ENCODE peak calls at places on chromosome 6, in eight cellular contexts. J is H9, P is kidney, G is hepatocyte, E is fibroblast of lung, F is heart left ventricle, A is esophagus squamous epithelium, R is IMR-90. V is an unnamed sample. For H3K9me3, the result is how much of the 10 kb centered on the place peaks cover.

GRCh38 chr6:53297004-53297403 is 51.7 kb downstream of the ELOVL5 start:
- DNase-seq in G (no peak), E (no peak), P (no peak), R (no peak), F (no peak), A (no peak), J (no peak), V (no peak)

GRCh38 chr6:63839485-63839884 is 203.9 kb downstream of the PHF3 start:
- DNase-seq in E (peak), F (no peak), R (peak), G (no peak), J (no peak), P (no peak), A (no peak), V (no peak)

GRCh38 chr6:17986656-17987575 is 519 bp downstream of the KIF13A start:
- DNase-seq in E (peak), P (peak), G (peak), F (peak), J (peak), A (peak), R (peak), V (no peak)

GRCh38 chr6:37262446-37263026 is 4.6 kb upstream of the TMEM217 start:
- DNase-seq in G (no peak), A (no peak), J (no peak), P (no peak), E (no peak), R (no peak), F (no peak), V (no peak)

GRCh38 chr6:76330031-76330430 is 257.6 kb upstream of the IMPG1 start:
- DNase-seq in A (no peak), G (no peak), P (no peak), F (no peak), J (no peak), R (no peak), E (no peak), V (no peak)

GRCh38 chr6:27951040-27951439 is 6.0 kb upstream of the OR2B6 start:
- DNase-seq in G (no peak), P (no peak), A (no peak), E (no peak), R (no peak), J (no peak), F (no peak), V (no peak)

GRCh38 chr6:164185342-164185920 is 770.9 kb downstream of the QKI start:
- DNase-seq in E (no peak), J (no peak), G (no peak), F (no peak), P (no peak), R (no peak), A (no peak), V (no peak)

GRCh38 chr6:125519367-125519766 is 217.6 kb upstream of the HDDC2 start:
- DNase-seq in J (no peak), P (no peak), A (no peak), E (no peak), R (no peak), G (no peak), F (no peak), V (no peak)

GRCh38 chr6:89290401-89291155 is 24.5 kb downstream of the GABRR2 start:
- DNase-seq in E (no peak), P (no peak), F (no peak), R (no peak), J (no peak), A (no peak), G (no peak), V (no peak)

GRCh38 chr6:32146287-32146686 is 5.5 kb downstream of the PRRT1 start:
- DNase-seq in R (no peak), E (no peak), P (no peak), J (no peak), G (peak), F (no peak), A (no peak), V (no peak)

GRCh38 chr6:67129780-67130179 is 1422.8 kb upstream of the EYS start:
- DNase-seq in E (peak), F (no peak), A (no peak), R (no peak), G (no peak), P (no peak), J (no peak), V (no peak)

GRCh38 chr6:46023216-46023915 is 7.7 kb upstream of the CLIC5 start:
- DNase-seq in P (no peak), G (no peak), R (no peak), F (no peak), J (no peak), E (peak), A (no peak), V (no peak)

DNA sequence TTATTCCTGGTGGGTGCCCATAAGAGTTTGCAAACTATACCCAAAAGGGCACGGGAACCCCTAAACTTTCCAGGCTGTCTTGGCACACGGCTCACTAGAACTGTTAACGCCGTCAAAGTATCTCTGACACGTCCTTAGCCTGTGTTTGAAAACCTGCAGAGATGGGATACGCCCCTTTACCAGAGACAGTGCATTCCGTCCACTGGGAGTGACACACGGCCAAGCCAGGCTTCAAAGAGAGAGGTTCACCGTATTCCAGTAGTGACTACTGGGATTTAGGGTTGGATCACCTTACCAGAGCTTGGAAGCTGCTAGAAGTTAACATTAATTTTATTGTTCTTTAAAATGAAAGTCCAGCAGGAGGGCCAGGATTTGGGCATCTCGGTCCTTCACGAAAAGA is 94.9 kb downstream of the THBS2 start:
- DNase-seq in E (peak), J (no peak), G (no peak), A (no peak), P (no peak), F (no peak), R (peak), V (no peak)
- H3K9me3 ChIP-seq in E (under half), J (under half), G (under half), A (under half), P (under half), F (under half), R (under half), V (under half)

GRCh38 chr6:139124887-139125672 is 9.8 kb upstream of the HECA start:
- DNase-seq in P (peak), A (peak), F (peak), E (peak), J (peak), G (peak), R (peak), V (peak)
- H3K27ac ChIP-seq in P (no peak), A (peak), F (no peak), E (no peak), J (no peak), G (peak), R (no peak), V (peak)

GRCh38 chr6:77653817-77654216 is 978 bp downstream of the MEI4 start:
- DNase-seq in A (no peak), G (peak), J (no peak), P (no peak), R (no peak), F (no peak), E (no peak), V (no peak)

GRCh38 chr6:77652739-77653138 is at the start of gene MEI4:
- DNase-seq in R (no peak), A (no peak), F (no peak), G (no peak), E (no peak), J (no peak), P (no peak), V (no peak)

DNA sequence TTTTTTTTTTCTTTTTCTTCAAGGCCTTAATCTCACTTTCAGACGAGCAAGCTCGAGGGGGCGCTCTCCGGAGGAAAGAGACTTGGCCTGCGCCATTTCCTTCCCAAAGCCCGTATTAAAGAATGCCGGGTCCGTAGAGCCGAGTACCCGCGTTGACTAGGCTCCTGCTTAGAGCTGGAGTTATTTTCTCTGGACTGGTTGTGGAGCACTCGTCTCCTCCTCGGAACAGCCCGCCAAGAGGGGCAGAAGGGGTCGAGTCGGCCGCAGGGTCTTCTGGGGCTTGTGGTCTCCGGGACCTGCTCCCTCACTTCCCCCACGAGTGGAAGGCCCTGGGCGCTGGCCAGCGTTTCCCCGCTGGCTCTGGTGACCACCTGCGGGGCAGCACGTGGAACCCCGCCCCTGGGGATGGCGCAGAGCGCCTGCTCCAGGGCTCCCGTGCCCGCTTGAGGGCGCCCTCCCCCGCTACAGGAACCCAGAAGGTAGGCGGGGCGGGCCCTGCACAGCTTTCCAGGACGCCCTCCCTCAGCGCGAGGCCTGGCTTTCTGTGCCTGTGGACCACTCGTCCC is 2.7 kb upstream of the MEI4 start:
- DNase-seq in A (no peak), R (no peak), F (peak), P (peak), G (peak), E (peak), J (peak), V (no peak)
- TF ChIP-seq CTCF in A (no peak), R (peak), F (no peak), P (peak), G (peak), E (no peak), J (peak), V (no peak)

DNA sequence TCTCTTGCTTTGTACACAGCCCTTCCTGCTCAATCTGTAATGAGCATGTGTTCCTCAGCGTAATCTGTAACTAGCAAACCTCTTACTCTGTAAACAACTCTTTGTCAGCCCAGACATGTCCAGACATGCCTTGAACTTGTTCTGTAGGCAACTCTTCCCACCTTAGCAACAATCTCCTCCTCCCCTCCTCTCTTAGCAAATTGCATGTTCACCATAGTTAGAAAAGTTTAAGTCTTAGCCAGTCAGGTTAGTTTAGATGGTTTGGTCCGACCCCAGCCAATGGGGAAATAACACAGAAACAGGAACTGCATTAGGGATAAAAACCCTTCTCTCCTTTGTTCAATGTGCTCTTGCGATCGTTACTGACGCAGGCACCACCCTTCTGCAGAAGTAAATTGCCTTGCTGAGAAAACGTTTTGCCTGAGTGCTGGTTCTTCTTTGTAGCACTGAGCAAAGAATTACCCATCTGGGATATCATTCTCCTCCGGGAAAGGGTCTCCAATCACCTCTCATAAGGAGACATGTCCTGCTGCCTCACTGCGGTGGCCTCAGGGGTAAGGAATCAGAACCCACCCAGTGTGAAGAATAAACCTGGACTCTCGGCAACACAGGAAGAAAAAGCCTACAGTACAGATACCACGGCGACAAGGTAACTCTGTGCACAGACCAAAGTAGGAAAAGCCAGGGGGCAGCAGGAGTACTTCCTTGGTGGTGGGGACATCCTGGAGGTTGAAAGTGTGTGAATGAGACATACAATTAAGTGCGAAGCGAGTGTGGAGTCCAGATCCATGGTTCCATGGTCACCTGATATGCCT is 26.2 kb downstream of the PLN start:
- DNase-seq in E (peak), A (no peak), G (peak), P (no peak), F (no peak), R (peak), J (peak), V (no peak)
- H3K9me3 ChIP-seq in E (under half), A (under half), G (under half), P (under half), F (half or more), R (under half), J (under half), V (half or more)

DNA sequence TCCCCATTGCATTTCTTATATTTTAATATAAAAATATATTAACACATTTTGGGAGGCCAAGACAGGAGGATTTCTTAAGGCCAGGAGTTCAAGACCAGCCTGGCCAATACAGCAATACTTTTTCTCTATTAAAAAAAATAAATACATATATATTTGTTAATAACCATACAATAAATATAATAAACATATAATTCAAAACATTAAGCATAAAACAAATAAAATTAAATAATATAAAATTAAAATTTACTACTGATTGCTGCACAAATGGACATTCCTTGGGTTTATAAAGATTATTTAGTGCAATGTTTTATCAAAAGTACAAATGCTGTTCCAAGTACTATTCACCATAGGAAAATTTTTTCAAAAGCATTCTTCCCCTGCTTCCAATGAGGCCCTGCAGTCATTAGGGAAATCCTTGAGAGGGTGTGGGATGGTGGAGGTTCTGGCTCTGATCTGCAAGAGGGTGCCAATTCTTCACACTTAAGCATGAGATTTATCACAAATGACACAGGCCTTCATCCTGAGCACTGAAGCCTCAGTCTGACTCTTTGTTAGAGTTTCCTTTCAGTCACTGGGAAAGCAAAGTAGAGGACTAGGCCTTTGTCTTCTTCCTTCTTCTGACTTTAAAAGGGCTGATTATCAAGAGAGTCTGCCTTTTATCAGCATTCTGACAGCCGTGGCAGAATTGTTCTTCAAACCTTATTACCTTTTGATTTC is 596.7 kb downstream of the EPM2A start:
- DNase-seq in E (no peak), P (no peak), A (no peak), J (no peak), F (no peak), G (no peak), R (no peak), V (no peak)
- H3K27ac ChIP-seq in E (no peak), P (no peak), A (no peak), J (no peak), F (no peak), G (no peak), R (no peak), V (no peak)

GRCh38 chr6:113809818-113810217 is 47.3 kb upstream of the MARCKS start:
- DNase-seq in R (no peak), J (no peak), A (no peak), F (no peak), E (no peak), G (no peak), P (no peak), V (no peak)
- TF ChIP-seq CTCF in R (no peak), J (no peak), A (no peak), F (no peak), E (no peak), G (no peak), P (no peak), V (no peak)

V was measured in CD4-positive, alpha-beta T cell.